ENCODE peak calls at places on chromosomes 11 and 22, in nine cellular contexts. S, N, I, X, H, T, Y, R and F are unnamed samples.

GRCh38 chr11:12802418-12803085 is 128.3 kb downstream of the TEAD1 start:
- DNase-seq in T (peak; percentile 98), S (peak; percentile 99), X (peak; percentile 61), Y (no peak), I (peak; percentile 97), R (peak; percentile 81), H (peak; percentile 70), N (peak; percentile 39), F (peak; percentile 73)

GRCh38 chr22:25902402-25902801 is 160.4 kb downstream of the MYO18B start:
- DNase-seq in T (no peak), Y (no peak), N (no peak), S (no peak), R (no peak), I (no peak), H (no peak), X (no peak), F (no peak)

GRCh38 chr11:72668645-72669347 is 5.4 kb downstream of the PDE2A start:
- DNase-seq in H (no peak), N (no peak), T (no peak), X (no peak), Y (no peak), I (no peak), S (peak; percentile 76), R (peak; percentile 51), F (peak; percentile 84)

GRCh38 chr22:46894081-46894671 is 131.7 kb downstream of the TBC1D22A start:
- DNase-seq in R (no peak), Y (no peak), S (no peak), N (no peak), I (no peak), T (no peak), H (no peak), X (no peak), F (no peak)

GRCh38 chr22:31139866-31140716 is at the start of gene PLA2G3:
- DNase-seq in H (no peak), N (no peak), I (no peak), R (peak; percentile 84), S (no peak), Y (no peak), T (peak; percentile 36), X (peak; percentile 37), F (peak; percentile 94)

GRCh38 chr11:95074806-95075563 is 8.3 kb downstream of the SRSF8 start:
- DNase-seq in S (no peak), R (no peak), T (peak; percentile 84), H (no peak), Y (peak; percentile 80), N (no peak), I (no peak), X (no peak), F (no peak)

GRCh38 chr11:129798212-129798611 is 17.4 kb upstream of the TMEM45B start:
- DNase-seq in I (no peak), N (no peak), Y (no peak), X (no peak), S (no peak), T (peak; percentile 60), H (no peak), R (no peak), F (no peak)

GRCh38 chr11:779955-780532 is 2.8 kb upstream of the GATD1 start:
- DNase-seq in S (no peak), X (no peak), I (no peak), Y (no peak), R (no peak), H (no peak), T (no peak), N (no peak), F (no peak)

GRCh38 chr11:65897020-65897471 is 3.1 kb downstream of the FOSL1 start:
- DNase-seq in Y (no peak), X (no peak), I (no peak), T (no peak), H (no peak), N (no peak), R (no peak), S (no peak), F (no peak)

GRCh38 chr11:63667993-63668392 is 3.2 kb downstream of the ATL3 start:
- DNase-seq in T (no peak), Y (no peak), R (no peak), N (no peak), H (no peak), X (no peak), S (peak; percentile 70), I (peak; percentile 80), F (no peak)

GRCh38 chr22:47380692-47381091 is 618.2 kb downstream of the TBC1D22A start:
- DNase-seq in N (no peak), I (no peak), Y (peak; percentile 10), S (no peak), T (no peak), R (no peak), H (no peak), X (no peak), F (no peak)

GRCh38 chr22:44211946-44212930 is 31.5 kb downstream of the PARVG start:
- DNase-seq in I (no peak), R (no peak), X (no peak), H (no peak), S (no peak), N (no peak), Y (peak; percentile 92), T (no peak), F (no peak)

GRCh38 chr11:115585361-115586024 is 81.3 kb upstream of the CADM1 start:
- DNase-seq in H (no peak), N (no peak), S (no peak), R (no peak), I (no peak), T (no peak), Y (no peak), X (no peak), F (no peak)

GRCh38 chr11:13216019-13217006 is 61.3 kb upstream of the BMAL1 start:
- DNase-seq in X (no peak), N (no peak), T (no peak), I (peak; percentile 90), Y (no peak), H (no peak), S (peak; percentile 98), R (peak; percentile 62), F (peak; percentile 61)

GRCh38 chr11:102494216-102494615 is 36.3 kb downstream of the MMP7 start:
- DNase-seq in S (peak; percentile 26), X (no peak), N (no peak), H (no peak), Y (no peak), I (peak; percentile 89), R (no peak), T (peak; percentile 65), F (no peak)